ENCODE peak calls at places on chromosomes 3 and 15, in ten cellular contexts. C, D, H, Y, N, T, L, I, K and U are unnamed samples.

GRCh38 chr15:22958487-22959280 is 21.5 kb downstream of the CYFIP1 start:
- DNase-seq in C (no peak), D (no peak), H (no peak), Y (peak), N (no peak), T (no peak), L (peak), I (no peak), K (no peak), U (no peak)

GRCh38 chr3:40043444-40043755 is 234.0 kb downstream of the MYRIP start:
- DNase-seq in C (peak), D (peak), H (no peak), Y (no peak), N (no peak), T (peak), L (peak), I (peak), K (no peak), U (no peak)

GRCh38 chr3:195241592-195242355 is 29.2 kb downstream of the XXYLT1 start:
- DNase-seq in C (no peak), D (peak), H (no peak), Y (no peak), N (peak), T (no peak), L (no peak), I (no peak), K (no peak), U (peak)

GRCh38 chr15:59632714-59633113 is 21.1 kb downstream of the GCNT3 start:
- DNase-seq in C (peak), D (peak), H (peak), Y (no peak), N (no peak), T (no peak), L (no peak), I (peak), K (peak), U (no peak)

GRCh38 chr3:110656394-110656793 is 415.2 kb upstream of the NECTIN3 start:
- DNase-seq in C (peak), D (no peak), H (no peak), Y (no peak), N (no peak), T (no peak), L (no peak), I (no peak), K (no peak), U (no peak)

GRCh38 chr3:183799471-183799870 is 25.9 kb downstream of the MAP6D1 start:
- DNase-seq in C (no peak), D (no peak), H (no peak), Y (no peak), N (no peak), T (no peak), L (no peak), I (no peak), K (no peak), U (no peak)

GRCh38 chr3:182886497-182886896 is 93.2 kb downstream of the ATP11B start:
- DNase-seq in C (no peak), D (peak), H (no peak), Y (no peak), N (no peak), T (no peak), L (no peak), I (peak), K (no peak), U (no peak)

GRCh38 chr15:40595773-40596172 is 1.7 kb downstream of the KNL1 start:
- DNase-seq in C (no peak), D (no peak), H (no peak), Y (no peak), N (no peak), T (no peak), L (no peak), I (no peak), K (no peak), U (no peak)

GRCh38 chr3:59290358-59290757 is 240.5 kb upstream of the CFAP20DC start:
- DNase-seq in C (no peak), D (peak), H (no peak), Y (no peak), N (no peak), T (peak), L (no peak), I (no peak), K (no peak), U (no peak)

DNA sequence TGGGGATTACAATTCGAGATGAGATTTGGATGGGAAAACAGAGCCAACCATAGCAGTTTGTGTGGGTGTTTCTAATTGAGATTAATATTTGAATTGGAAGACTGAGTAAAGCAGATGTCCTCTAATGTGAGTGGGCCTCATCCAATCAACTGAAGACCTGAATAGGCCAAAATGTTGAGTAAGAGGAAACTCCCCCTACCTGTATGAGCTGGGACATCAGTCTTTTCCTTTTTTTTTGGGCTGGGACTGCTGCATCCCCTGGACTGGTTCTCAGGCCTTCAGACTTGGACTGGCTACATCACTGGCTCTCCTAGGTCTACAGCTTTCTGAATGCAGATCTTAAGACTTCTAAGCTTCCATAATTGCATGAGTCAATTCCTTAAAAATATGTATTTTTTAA is 144.1 kb downstream of the CD47 start:
- DNase-seq in C (no peak), D (no peak), H (no peak), Y (no peak), N (no peak), T (no peak), L (no peak), I (no peak), K (no peak), U (no peak)
- TF ChIP-seq CTCF in C (no peak), D (no peak), H (no peak), Y (no peak), N (no peak), T (no peak), L (no peak), I (no peak), K (peak), U (no peak)

GRCh38 chr3:139202226-139202958 is 141.4 kb upstream of the MRPS22 start:
- DNase-seq in C (no peak), D (peak), H (peak), Y (no peak), N (peak), T (no peak), L (peak), I (no peak), K (peak), U (no peak)
- TF ChIP-seq CTCF in C (no peak), D (no peak), H (no peak), Y (no peak), N (no peak), T (no peak), L (no peak), I (no peak), K (no peak), U (no peak)

GRCh38 chr3:85796140-85796539 is 837.4 kb downstream of the CADM2 start:
- DNase-seq in C (no peak), D (no peak), H (no peak), Y (no peak), N (no peak), T (peak), L (no peak), I (no peak), K (no peak), U (no peak)

GRCh38 chr3:85800676-85801075 is 841.9 kb downstream of the CADM2 start:
- DNase-seq in C (no peak), D (no peak), H (no peak), Y (no peak), N (no peak), T (no peak), L (no peak), I (no peak), K (no peak), U (no peak)

DNA sequence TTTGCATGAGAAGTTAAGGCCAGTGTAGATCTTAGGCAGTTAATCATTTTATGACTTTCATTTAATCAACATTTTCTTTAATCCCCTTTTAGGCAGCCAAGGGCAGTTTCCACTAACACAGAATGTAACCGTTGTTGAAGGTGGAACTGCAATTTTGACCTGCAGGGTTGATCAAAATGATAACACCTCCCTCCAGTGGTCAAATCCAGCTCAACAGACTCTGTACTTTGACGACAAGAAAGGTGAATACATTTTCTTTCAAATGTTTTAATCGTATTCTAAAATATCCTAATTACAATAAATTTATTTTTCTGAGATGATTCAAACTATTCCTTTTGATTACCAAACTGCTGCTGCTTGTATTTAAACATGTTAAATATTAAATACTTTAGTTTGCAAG is 843.2 kb downstream of the CADM2 start:
- DNase-seq in C (no peak), D (peak), H (peak), Y (no peak), N (no peak), T (peak), L (no peak), I (no peak), K (peak), U (no peak)
- TF ChIP-seq CTCF in C (no peak), D (peak), H (no peak), Y (peak), N (no peak), T (peak), L (no peak), I (no peak), K (peak), U (peak)

GRCh38 chr3:192772495-192772894 is 45.2 kb upstream of the FGF12 start:
- DNase-seq in C (peak), D (peak), H (peak), Y (no peak), N (peak), T (peak), L (no peak), I (peak), K (peak), U (no peak)
- TF ChIP-seq CTCF in C (peak), D (peak), H (peak), Y (peak), N (peak), T (peak), L (no peak), I (peak), K (no peak), U (no peak)